ENCODE peak calls at places on chromosome 15, in five cellular contexts. F is activated T-cell treated with anti-CD3 and anti-CD28 coated beads for 1 hour; U is myocyte; Q is activated CD4-positive, CD25-positive, alpha-beta regulatory T cell; W is kidney glomerular epithelial cell. K is an unnamed sample.
A peak's percentile ranks its signal among the peaks of the same experiment; 100 is the strongest.

GRCh38 chr15:80309769-80310384 is 57.9 kb upstream of the CTXND1 start:
- DNase-seq in U (peak; percentile 29), F (no peak), Q (no peak), W (peak; percentile 29), K (no peak)

GRCh38 chr15:67521770-67522568 is 1.0 kb downstream of the C15orf61 start:
- DNase-seq in U (peak; percentile 68), W (peak; percentile 46), Q (no peak), F (no peak), K (no peak)

GRCh38 chr15:69585937-69586336 is 133.3 kb downstream of the RPLP1 start:
- DNase-seq in Q (no peak), F (no peak), W (peak; percentile 45), U (no peak), K (no peak)

GRCh38 chr15:32029409-32029861 is 880 bp upstream of the CHRNA7 start:
- DNase-seq in Q (no peak), F (no peak), U (no peak), W (no peak), K (no peak)

GRCh38 chr15:45664451-45664850 is 29.6 kb downstream of the SQOR start:
- DNase-seq in F (no peak), U (peak; percentile 88), W (no peak), Q (no peak), K (peak; percentile 30)

GRCh38 chr15:46260937-46261336 is 626.1 kb downstream of the SQOR start:
- DNase-seq in W (no peak), F (no peak), U (no peak), Q (no peak), K (no peak)

GRCh38 chr15:48702569-48703239 is 57.2 kb upstream of the FBN1 start:
- DNase-seq in F (no peak), W (no peak), U (no peak), Q (no peak), K (no peak)

GRCh38 chr15:45703670-45704328 is 69.0 kb downstream of the SQOR start:
- DNase-seq in Q (no peak), U (no peak), W (no peak), F (no peak), K (no peak)

GRCh38 chr15:43104426-43104825 is 1.4 kb downstream of the UBR1 start:
- DNase-seq in U (no peak), F (no peak), Q (no peak), W (no peak), K (no peak)

GRCh38 chr15:29677871-29678431 is 144.3 kb downstream of the TJP1 start:
- DNase-seq in W (no peak), F (no peak), Q (no peak), U (no peak), K (no peak)

GRCh38 chr15:79474252-79474651 is 42.1 kb downstream of the MINAR1 start:
- DNase-seq in U (peak; percentile 31), W (no peak), F (no peak), Q (no peak), K (no peak)

GRCh38 chr15:43249699-43250203 is 17.0 kb downstream of the TGM5 start:
- DNase-seq in W (no peak), F (no peak), Q (no peak), U (peak; percentile 49), K (peak; percentile 99)

GRCh38 chr15:39059886-39060285 is 495.3 kb upstream of the RASGRP1 start:
- DNase-seq in U (no peak), F (no peak), Q (no peak), W (no peak), K (no peak)

GRCh38 chr15:70597056-70597603 is 166.2 kb downstream of the UACA start:
- DNase-seq in U (peak; percentile 68), F (no peak), W (no peak), Q (no peak), K (no peak)

GRCh38 chr15:37137221-37137620 is 36.9 kb upstream of the MEIS2 start:
- DNase-seq in F (no peak), Q (no peak), W (no peak), U (no peak), K (no peak)

GRCh38 chr15:50883903-50884302 is 24.6 kb upstream of the AP4E1 start:
- DNase-seq in Q (no peak), W (peak; percentile 64), F (no peak), U (peak; percentile 87), K (peak; percentile 60)

GRCh38 chr15:68599560-68600071 is 20.8 kb downstream of the CORO2B start:
- DNase-seq in F (no peak), U (peak; percentile 31), W (peak; percentile 26), Q (no peak), K (no peak)

GRCh38 chr15:49902791-49903481 is 216.1 kb downstream of the ATP8B4 start:
- DNase-seq in F (no peak), U (peak; percentile 47), W (no peak), Q (no peak), K (no peak)

GRCh38 chr15:61685971-61686370 is 374.3 kb downstream of the VPS13C start:
- DNase-seq in F (no peak), U (no peak), Q (no peak), W (no peak), K (no peak)

GRCh38 chr15:60370804-60371700 is 26.7 kb downstream of the ANXA2 start:
- DNase-seq in W (peak; percentile 100), U (peak; percentile 96), Q (no peak), F (no peak), K (peak; percentile 99)

GRCh38 chr15:66298803-66299251 is 5.5 kb downstream of the DIS3L start:
- DNase-seq in Q (no peak), U (peak; percentile 58), W (no peak), F (no peak), K (no peak)

GRCh38 chr15:32818758-32819405 is 101.1 kb downstream of the GREM1 start:
- DNase-seq in W (peak; percentile 90), Q (no peak), U (peak; percentile 40), F (no peak), K (peak; percentile 74)

GRCh38 chr15:41928100-41928499 is 34.2 kb upstream of the SPTBN5 start:
- DNase-seq in Q (no peak), W (no peak), U (no peak), F (no peak), K (no peak)

GRCh38 chr15:70018646-70019600 is 78.8 kb downstream of the TLE3 start:
- DNase-seq in W (no peak), F (no peak), Q (no peak), U (no peak), K (no peak)

GRCh38 chr15:24944939-24945338 is 9.8 kb upstream of the SNRPN start:
- DNase-seq in F (no peak), Q (no peak), U (no peak), W (no peak), K (no peak)

GRCh38 chr15:64772488-64772887 is 2.9 kb downstream of the RBPMS2 start:
- DNase-seq in F (no peak), U (no peak), W (no peak), Q (no peak), K (no peak)

GRCh38 chr15:87322845-87323244 is 933.7 kb downstream of the NTRK3 start:
- DNase-seq in F (no peak), W (no peak), Q (no peak), U (no peak), K (no peak)

GRCh38 chr15:85479071-85479647 is 98.8 kb downstream of the AKAP13 start:
- DNase-seq in Q (no peak), W (peak; percentile 33), U (peak; percentile 88), F (no peak), K (peak; percentile 67)

GRCh38 chr15:44102675-44103254 is 92.3 kb downstream of the FRMD5 start:
- DNase-seq in F (no peak), U (peak; percentile 99), W (peak; percentile 100), Q (no peak), K (peak; percentile 94)

GRCh38 chr15:69474291-69474690 is 21.7 kb downstream of the RPLP1 start:
- DNase-seq in F (no peak), U (no peak), Q (no peak), W (peak; percentile 21), K (no peak)

GRCh38 chr15:90217671-90218394 is 15.9 kb downstream of the CIB1 start:
- DNase-seq in W (no peak), U (no peak), Q (no peak), F (no peak), K (no peak)

GRCh38 chr15:83472797-83473196 is 25.7 kb downstream of the SH3GL3 start:
- DNase-seq in W (no peak), U (no peak), Q (no peak), F (no peak), K (no peak)

GRCh38 chr15:26580943-26581342 is 191.9 kb downstream of the GABRB3 start:
- DNase-seq in W (no peak), F (no peak), Q (no peak), U (no peak), K (no peak)

GRCh38 chr15:99708563-99708962 is 24.7 kb downstream of the LYSMD4 start:
- DNase-seq in Q (no peak), W (peak; percentile 63), F (no peak), U (peak; percentile 93), K (peak; percentile 80)